ENCODE peak calls at places on chromosomes 13 and 19, in four cellular contexts. One of them, this sample, is unnamed.
A peak's percentile ranks its signal among the peaks of the same experiment; 100 is the strongest.

GRCh38 chr19:28705008-28705407 is 507.9 kb downstream of the UQCRFS1 start:
- DNase-seq in H1: no peak
- DNase-seq in SK-N-SH: no peak
- DNase-seq in NT2/D1: peak; percentile 20
- DNase-seq in this sample: no peak

GRCh38 chr13:19836472-19836871 is 27.0 kb downstream of the ZMYM5 start:
- DNase-seq in NT2/D1: no peak
- DNase-seq in H1: no peak
- DNase-seq in SK-N-SH: no peak
- DNase-seq in this sample: no peak

GRCh38 chr13:96804186-96804585 is 190.1 kb downstream of the OXGR1 start:
- DNase-seq in H1: no peak
- DNase-seq in NT2/D1: no peak
- DNase-seq in SK-N-SH: no peak
- DNase-seq in this sample: no peak

GRCh38 chr19:50702870-50703829 is 16.5 kb downstream of the SHANK1 start:
- DNase-seq in H1: no peak
- DNase-seq in SK-N-SH: no peak
- DNase-seq in NT2/D1: no peak
- DNase-seq in this sample: no peak

GRCh38 chr19:7795555-7796161 is 32.6 kb downstream of the CLEC4M start:
- DNase-seq in SK-N-SH: no peak
- DNase-seq in NT2/D1: no peak
- DNase-seq in H1: no peak
- DNase-seq in this sample: no peak

GRCh38 chr19:4238831-4239230 is 8.0 kb upstream of the YJU2 start:
- DNase-seq in NT2/D1: no peak
- DNase-seq in H1: no peak
- DNase-seq in SK-N-SH: no peak
- DNase-seq in this sample: no peak

GRCh38 chr13:26246154-26246553 is 7.8 kb upstream of the CDK8 start:
- DNase-seq in H1: no peak
- DNase-seq in NT2/D1: no peak
- DNase-seq in SK-N-SH: no peak
- DNase-seq in this sample: no peak

GRCh38 chr19:29612801-29613595 is 6.9 kb downstream of the POP4 start:
- DNase-seq in SK-N-SH: no peak
- DNase-seq in H1: no peak
- DNase-seq in NT2/D1: no peak
- DNase-seq in this sample: no peak

GRCh38 chr13:64917566-64917965 is 2312.6 kb downstream of the PCDH9 start:
- DNase-seq in H1: no peak
- DNase-seq in NT2/D1: no peak
- DNase-seq in SK-N-SH: no peak
- DNase-seq in this sample: no peak

GRCh38 chr19:16206046-16206605 is 8.4 kb downstream of the AP1M1 start:
- DNase-seq in NT2/D1: no peak
- DNase-seq in SK-N-SH: no peak
- DNase-seq in H1: no peak
- DNase-seq in this sample: no peak

GRCh38 chr13:84137292-84137691 is 255.0 kb upstream of the SLITRK1 start:
- DNase-seq in H1: no peak
- DNase-seq in NT2/D1: no peak
- DNase-seq in SK-N-SH: no peak
- DNase-seq in this sample: no peak

GRCh38 chr13:33138441-33138840 is 122.2 kb downstream of the KL start:
- DNase-seq in H1: no peak
- DNase-seq in SK-N-SH: no peak
- DNase-seq in NT2/D1: no peak
- DNase-seq in this sample: no peak

GRCh38 chr19:52148256-52148655 is 8.5 kb upstream of the ZNF616 start:
- DNase-seq in SK-N-SH: no peak
- DNase-seq in NT2/D1: no peak
- DNase-seq in H1: no peak
- DNase-seq in this sample: no peak

GRCh38 chr13:48976677-48977625 is 1.2 kb downstream of the FNDC3A start:
- DNase-seq in NT2/D1: no peak
- DNase-seq in H1: no peak
- DNase-seq in SK-N-SH: no peak
- DNase-seq in this sample: no peak

GRCh38 chr19:10299545-10300458 is 9.8 kb downstream of the ZGLP1 start:
- DNase-seq in SK-N-SH: no peak
- DNase-seq in H1: no peak
- DNase-seq in NT2/D1: no peak
- DNase-seq in this sample: no peak

GRCh38 chr19:1069009-1069779 is 2.2 kb downstream of the ARHGAP45 start:
- DNase-seq in NT2/D1: no peak
- DNase-seq in SK-N-SH: no peak
- DNase-seq in H1: no peak
- DNase-seq in this sample: no peak

GRCh38 chr13:28327761-28328607 is 166.9 kb downstream of the FLT1 start:
- DNase-seq in NT2/D1: no peak
- DNase-seq in SK-N-SH: no peak
- DNase-seq in H1: no peak
- DNase-seq in this sample: no peak

GRCh38 chr19:4077800-4078683 is 11.3 kb upstream of the ZBTB7A start:
- DNase-seq in NT2/D1: no peak
- DNase-seq in SK-N-SH: no peak
- DNase-seq in H1: no peak
- DNase-seq in this sample: no peak

GRCh38 chr19:273393-273792 is 17.8 kb downstream of the PLPP2 start:
- DNase-seq in NT2/D1: no peak
- DNase-seq in SK-N-SH: no peak
- DNase-seq in H1: no peak
- DNase-seq in this sample: no peak

GRCh38 chr19:39967561-39967960 is 3.4 kb upstream of the PSMC4 start:
- DNase-seq in SK-N-SH: no peak
- DNase-seq in NT2/D1: no peak
- DNase-seq in H1: no peak
- DNase-seq in this sample: no peak

GRCh38 chr13:114110091-114110829 is 22.2 kb downstream of the RASA3 start:
- DNase-seq in H1: no peak
- DNase-seq in SK-N-SH: peak; percentile 66
- DNase-seq in NT2/D1: no peak
- DNase-seq in this sample: no peak

GRCh38 chr19:38360839-38361631 is 13.3 kb upstream of the PSMD8 start:
- DNase-seq in H1: no peak
- DNase-seq in SK-N-SH: peak; percentile 48
- DNase-seq in NT2/D1: no peak
- DNase-seq in this sample: no peak

DNA sequence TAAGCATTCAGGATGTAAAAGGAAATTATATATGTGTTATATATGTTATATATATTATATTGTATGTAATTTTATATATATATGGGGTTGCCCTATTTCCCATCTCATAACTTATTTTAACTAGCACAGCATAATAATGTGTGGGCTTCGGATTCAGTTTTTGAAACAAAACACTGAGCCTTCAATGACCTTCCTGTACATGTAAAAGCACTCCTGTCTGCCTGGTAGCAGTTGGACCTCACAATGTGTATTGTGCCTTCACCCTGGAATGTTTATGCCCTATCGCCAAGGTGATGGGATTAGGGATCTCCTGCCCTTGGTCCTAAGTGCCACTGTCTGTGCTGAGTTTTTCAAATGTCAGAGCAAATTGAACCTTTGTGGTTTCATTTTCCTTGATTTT is 968.8 kb downstream of the TUBA3C start:
- DNase-seq in NT2/D1: no peak
- DNase-seq in SK-N-SH: no peak
- DNase-seq in H1: no peak
- DNase-seq in this sample: no peak
- TF ChIP-seq YY1 in NT2/D1: no peak
- TF ChIP-seq YY1 in SK-N-SH: no peak
- TF ChIP-seq YY1 in H1: no peak
- TF ChIP-seq YY1 in this sample: no peak

GRCh38 chr13:23598371-23598770 is 28.2 kb downstream of the TNFRSF19 start:
- DNase-seq in H1: no peak
- DNase-seq in NT2/D1: no peak
- DNase-seq in SK-N-SH: no peak
- DNase-seq in this sample: no peak

GRCh38 chr13:23600100-23600499 is 29.9 kb downstream of the TNFRSF19 start:
- DNase-seq in H1: no peak
- DNase-seq in SK-N-SH: no peak
- DNase-seq in NT2/D1: no peak
- DNase-seq in this sample: no peak

GRCh38 chr13:23599083-23599925 is 29.1 kb downstream of the TNFRSF19 start:
- DNase-seq in NT2/D1: no peak
- DNase-seq in SK-N-SH: no peak
- DNase-seq in H1: peak; percentile 59
- DNase-seq in this sample: no peak

GRCh38 chr13:23600534-23600933 is 30.3 kb downstream of the TNFRSF19 start:
- DNase-seq in SK-N-SH: no peak
- DNase-seq in H1: no peak
- DNase-seq in NT2/D1: no peak
- DNase-seq in this sample: no peak
- TF ChIP-seq YY1 in SK-N-SH: no peak
- TF ChIP-seq YY1 in H1: no peak
- TF ChIP-seq YY1 in NT2/D1: no peak
- TF ChIP-seq YY1 in this sample: no peak

DNA sequence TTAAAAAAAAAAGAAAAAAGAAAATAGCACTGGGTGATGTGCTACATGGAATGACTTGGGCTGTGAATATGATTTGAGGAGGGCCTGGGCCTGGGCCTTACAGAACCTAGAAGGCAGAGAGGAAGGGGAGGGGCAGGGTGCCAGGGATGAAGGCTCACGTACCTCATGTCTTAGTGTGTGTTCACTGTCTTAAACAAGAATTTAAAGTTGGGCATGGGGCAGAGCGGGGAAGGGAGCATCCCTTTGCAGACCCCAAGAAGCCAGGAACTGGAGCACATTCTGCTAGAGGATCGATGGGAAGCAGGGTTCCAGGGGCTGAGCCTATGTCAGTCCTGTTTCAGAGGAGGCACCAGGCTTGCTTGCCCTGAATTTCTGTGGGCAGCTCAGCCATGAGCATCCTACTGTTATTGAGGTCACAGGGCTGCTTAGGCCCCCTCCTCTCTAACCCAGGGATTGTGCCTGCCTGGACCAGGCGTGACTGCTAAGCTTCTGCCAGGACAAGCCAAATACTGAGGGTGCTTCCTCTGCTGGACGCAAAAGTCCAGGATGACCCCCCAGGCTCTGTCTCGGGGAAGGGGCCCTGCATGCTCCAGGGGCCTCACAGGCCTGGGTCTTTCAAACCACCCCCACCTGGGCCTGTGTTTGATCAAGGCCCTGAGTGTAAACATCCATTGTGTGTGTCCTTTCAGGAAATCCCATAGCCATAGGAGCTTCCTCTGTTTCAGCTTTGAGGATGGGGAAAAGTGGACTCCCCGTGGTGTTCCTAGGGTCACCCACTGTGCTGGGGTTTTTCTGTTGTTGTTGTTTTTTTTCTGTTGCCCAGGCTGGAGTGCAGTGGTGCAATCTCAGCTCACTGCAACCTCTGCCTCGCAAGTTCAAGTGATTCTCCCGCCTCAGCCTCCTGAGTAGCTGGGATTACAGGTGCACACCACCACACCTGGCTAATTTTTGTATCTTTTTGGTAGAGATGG is 4.8 kb downstream of the LSR start:
- DNase-seq in SK-N-SH: no peak
- DNase-seq in H1: no peak
- DNase-seq in NT2/D1: no peak
- DNase-seq in this sample: no peak
- TF ChIP-seq YY1 in SK-N-SH: no peak
- TF ChIP-seq YY1 in H1: no peak
- TF ChIP-seq YY1 in NT2/D1: no peak
- TF ChIP-seq YY1 in this sample: no peak

GRCh38 chr13:110445183-110445582 is 116.3 kb downstream of the RAB20 start:
- DNase-seq in H1: no peak
- DNase-seq in NT2/D1: no peak
- DNase-seq in SK-N-SH: no peak
- DNase-seq in this sample: no peak
- TF ChIP-seq YY1 in H1: no peak
- TF ChIP-seq YY1 in NT2/D1: no peak
- TF ChIP-seq YY1 in SK-N-SH: no peak
- TF ChIP-seq YY1 in this sample: no peak

GRCh38 chr13:40317980-40318327 is 348.5 kb downstream of the FOXO1 start:
- DNase-seq in SK-N-SH: no peak
- DNase-seq in H1: no peak
- DNase-seq in NT2/D1: no peak
- DNase-seq in this sample: no peak

GRCh38 chr13:40316301-40316700 is 350.1 kb downstream of the FOXO1 start:
- DNase-seq in SK-N-SH: no peak
- DNase-seq in H1: no peak
- DNase-seq in NT2/D1: no peak
- DNase-seq in this sample: no peak

GRCh38 chr13:40309881-40310280 is 356.6 kb downstream of the FOXO1 start:
- DNase-seq in NT2/D1: no peak
- DNase-seq in H1: no peak
- DNase-seq in SK-N-SH: no peak
- DNase-seq in this sample: no peak

GRCh38 chr13:40315416-40316064 is 350.9 kb downstream of the FOXO1 start:
- DNase-seq in SK-N-SH: no peak
- DNase-seq in NT2/D1: no peak
- DNase-seq in H1: no peak
- DNase-seq in this sample: no peak

DNA sequence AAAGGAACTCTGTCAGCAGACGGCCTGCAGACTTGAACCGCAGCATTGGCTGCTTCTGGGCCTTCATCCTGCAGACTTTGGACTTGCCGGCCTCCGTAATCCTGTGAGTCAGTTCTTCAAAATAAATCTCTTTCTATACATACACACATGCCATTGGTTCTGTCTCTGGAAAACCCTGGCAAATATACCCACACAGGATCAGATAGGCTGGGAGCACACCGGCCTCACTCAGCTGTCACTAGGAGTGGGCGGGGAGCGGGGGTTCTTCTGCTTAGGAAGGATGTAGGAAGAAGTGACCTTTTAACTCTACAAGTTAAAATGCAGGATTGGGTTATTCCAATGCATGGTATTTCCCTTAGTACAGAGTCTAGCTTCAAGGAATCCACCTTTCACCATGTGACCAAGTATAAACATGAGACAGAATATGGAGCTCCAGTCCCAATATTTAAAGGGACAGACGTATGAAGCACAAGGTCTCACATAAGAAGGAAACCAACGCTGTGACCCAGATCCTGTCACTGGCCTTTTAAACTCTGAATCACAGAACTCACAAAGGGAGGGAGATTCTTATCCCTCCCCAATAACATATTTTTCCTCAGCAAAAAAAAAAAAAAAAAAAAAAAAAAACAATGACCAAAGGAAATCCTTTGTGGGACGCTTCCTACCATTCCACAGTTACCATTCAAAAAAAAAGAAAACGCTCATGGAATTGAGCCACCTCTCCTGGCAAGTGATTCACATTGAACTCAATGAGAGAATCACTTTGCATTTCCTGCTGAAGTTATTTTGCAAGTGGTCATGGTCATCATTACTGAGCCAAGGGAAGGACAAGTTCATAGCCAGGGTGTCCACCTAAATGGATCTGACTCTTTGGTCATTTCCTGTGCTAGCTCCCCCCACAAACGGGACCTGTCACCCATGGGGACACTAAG is 352.9 kb downstream of the FOXO1 start:
- DNase-seq in NT2/D1: no peak
- DNase-seq in SK-N-SH: no peak
- DNase-seq in H1: no peak
- DNase-seq in this sample: no peak
- TF ChIP-seq YY1 in NT2/D1: no peak
- TF ChIP-seq YY1 in SK-N-SH: no peak
- TF ChIP-seq YY1 in H1: no peak
- TF ChIP-seq YY1 in this sample: no peak

This sample was measured in HCT116.